ENCODE peak calls at places on chromosomes 13 and 19, in four cellular contexts. E, K, W and R are unnamed samples.

GRCh38 chr13:98144501-98145350 is 1.8 kb downstream of the FARP1 start:
- DNase-seq in W (no peak), E (peak), K (peak), R (no peak)

GRCh38 chr19:46490774-46491173 is 4.9 kb downstream of the PNMA8B start:
- DNase-seq in E (no peak), K (no peak), W (no peak), R (no peak)

GRCh38 chr19:2462635-2463421 is 6.1 kb upstream of the LMNB2 start:
- DNase-seq in K (peak), E (peak), W (no peak), R (no peak)

GRCh38 chr13:93805736-93806135 is 579.1 kb downstream of the GPC6 start:
- DNase-seq in E (no peak), K (no peak), W (no peak), R (no peak)

GRCh38 chr13:73141292-73141771 is 82.5 kb downstream of the KLF5 start:
- DNase-seq in K (no peak), W (no peak), E (peak), R (no peak)

GRCh38 chr19:48713041-48713863 is 6.3 kb downstream of the MAMSTR start:
- DNase-seq in K (peak), E (no peak), W (peak), R (no peak)

GRCh38 chr19:1065606-1066109 is 1.3 kb upstream of the ARHGAP45 start:
- DNase-seq in E (no peak), K (no peak), W (no peak), R (no peak)

GRCh38 chr13:51241720-51242119 is 19.5 kb downstream of the FAM124A start:
- DNase-seq in K (no peak), W (no peak), E (peak), R (no peak)

GRCh38 chr13:33817513-33817842 is 471 bp upstream of the RFC3 start:
- DNase-seq in K (no peak), W (no peak), E (no peak), R (no peak)

GRCh38 chr19:30328096-30328495 is 44.1 kb upstream of the ZNF536 start:
- DNase-seq in W (no peak), E (no peak), K (no peak), R (no peak)

GRCh38 chr19:28914173-28914572 is 298.8 kb downstream of the UQCRFS1 start:
- DNase-seq in W (no peak), K (no peak), E (no peak), R (no peak)

GRCh38 chr13:24165746-24166145 is 5.2 kb downstream of the SPATA13 start:
- DNase-seq in W (no peak), K (no peak), E (peak), R (no peak)

DNA sequence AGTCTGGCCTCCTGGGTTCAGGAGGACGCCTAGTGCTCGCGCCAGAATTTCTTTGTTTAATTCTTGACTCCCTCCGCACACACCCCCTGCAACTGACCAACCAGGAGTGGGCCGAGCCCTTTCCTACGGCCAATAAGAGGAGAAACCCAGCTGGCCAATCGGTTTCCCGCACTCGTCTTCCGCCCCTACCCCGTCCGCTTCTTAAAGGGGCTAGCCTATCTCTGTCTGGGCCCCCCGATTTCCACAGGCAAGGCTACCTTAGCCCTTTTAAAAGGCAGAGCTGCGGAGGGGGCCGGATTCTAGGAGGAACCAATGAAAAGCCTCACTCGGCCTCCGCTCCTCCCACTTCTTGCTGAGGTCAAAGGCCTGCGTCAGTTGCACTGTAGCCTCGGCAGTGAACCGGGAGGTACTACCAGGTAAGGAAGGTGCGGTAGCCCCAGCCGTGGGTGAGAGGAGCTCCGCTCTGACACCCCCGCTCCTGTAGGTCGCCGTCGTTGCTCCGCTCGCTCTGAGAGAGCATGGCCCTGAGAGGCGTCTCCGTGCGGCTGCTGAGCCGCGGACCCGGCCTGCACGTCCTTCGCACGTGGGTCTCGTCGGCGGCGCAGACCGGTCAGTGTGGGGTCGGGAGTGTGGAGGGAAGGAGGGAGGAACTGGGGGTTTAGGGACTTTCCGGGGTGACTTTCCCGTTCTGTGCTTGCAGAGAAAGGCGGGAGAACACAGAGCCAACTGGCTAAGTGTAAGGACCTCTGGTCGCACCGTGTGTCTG is at the start of gene GCDH:
- DNase-seq in K (peak), E (peak), W (peak), R (peak)
- TF ChIP-seq CTCF in K (no peak), E (no peak), W (no peak), R (no peak)

GRCh38 chr13:113904411-113904810 is 40.5 kb upstream of the GAS6 start:
- DNase-seq in K (peak), W (peak), E (no peak), R (no peak)

GRCh38 chr13:113902956-113903355 is 39.1 kb upstream of the GAS6 start:
- DNase-seq in K (no peak), E (no peak), W (no peak), R (no peak)

GRCh38 chr13:113905018-113905417 is 41.1 kb upstream of the GAS6 start:
- DNase-seq in K (no peak), W (no peak), E (no peak), R (no peak)

GRCh38 chr13:113903361-113903760 is 39.5 kb upstream of the GAS6 start:
- DNase-seq in W (no peak), E (peak), K (no peak), R (no peak)

DNA sequence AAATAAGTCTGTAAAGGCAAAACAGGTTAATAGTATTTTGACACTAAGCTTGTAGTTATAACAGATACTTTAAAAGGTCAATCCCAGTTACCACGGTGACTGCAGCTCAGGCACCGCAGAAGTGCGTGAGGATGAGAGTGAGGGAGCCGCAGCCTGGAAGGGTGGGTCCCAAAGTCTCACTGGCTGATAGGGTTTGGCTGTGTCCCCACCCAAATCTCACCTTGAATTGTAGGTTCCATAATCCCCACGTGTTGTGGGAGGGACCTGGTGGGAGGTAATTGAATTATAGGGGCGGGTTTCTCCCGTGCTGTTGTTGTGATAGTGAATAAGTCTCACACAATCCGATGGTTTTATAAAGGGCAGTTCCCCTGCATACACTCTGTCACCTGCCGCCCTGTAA is 40.0 kb upstream of the GAS6 start:
- DNase-seq in K (no peak), E (no peak), W (no peak), R (no peak)
- TF ChIP-seq CTCF in K (no peak), E (no peak), W (no peak), R (no peak)

DNA sequence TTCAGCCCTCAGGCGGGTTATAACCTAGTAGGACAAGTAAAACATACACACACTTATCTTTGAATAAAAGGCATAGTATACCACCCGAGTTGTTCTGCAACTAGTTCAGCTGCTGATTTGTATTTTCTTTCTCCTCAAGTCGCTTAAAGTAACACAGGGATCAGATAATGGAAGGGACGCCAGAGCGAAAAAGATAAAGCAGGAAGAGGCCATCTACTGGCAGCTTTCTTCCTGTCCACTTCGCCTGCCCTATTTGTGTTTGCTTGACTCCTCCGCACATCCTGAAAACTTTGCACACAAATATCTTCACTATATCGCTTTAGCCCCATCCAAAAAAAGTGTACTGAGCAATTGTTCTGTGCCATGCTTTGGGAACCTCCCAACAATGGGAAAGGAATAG is 238.0 kb upstream of the SOX21 start:
- DNase-seq in K (no peak), E (peak), W (no peak), R (no peak)
- TF ChIP-seq CTCF in K (no peak), E (peak), W (no peak), R (no peak)

GRCh38 chr19:7679771-7680605 is 645 bp upstream of the TRAPPC5 start:
- DNase-seq in W (no peak), E (no peak), K (no peak), R (no peak)

GRCh38 chr19:7682175-7682855 is 1.7 kb downstream of the TRAPPC5 start:
- DNase-seq in E (no peak), W (no peak), K (no peak), R (no peak)

GRCh38 chr19:7679017-7679720 is 1.5 kb upstream of the TRAPPC5 start:
- DNase-seq in K (peak), W (peak), E (no peak), R (peak)

GRCh38 chr19:7681336-7682174 is 922 bp downstream of the TRAPPC5 start:
- DNase-seq in K (peak), E (peak), W (peak), R (peak)

GRCh38 chr19:7680606-7681335 is at the start of gene TRAPPC5:
- DNase-seq in W (peak), E (peak), K (peak), R (peak)
- TF ChIP-seq CTCF in W (peak), E (peak), K (peak), R (peak)